ENCODE peak calls at places on chromosomes 7 and 10, in nine cellular contexts. K is heart right ventricle, I is fibroblast of the aortic adventitia, L is HL-60, N is AG04450, J is gastrocnemius medialis, H is brain microvascular endothelial cell, U is K562, E is choroid plexus epithelial cell. G is an unnamed sample.

GRCh38 chr7:16762177-16762576 is 8.6 kb downstream of the TSPAN13 start:
- DNase-seq in H (no peak), I (no peak), N (no peak), E (no peak), L (no peak), J (no peak), U (no peak), K (no peak), G (no peak)

GRCh38 chr10:110210663-110211454 is 3.5 kb downstream of the MXI1 start:
- DNase-seq in E (peak), J (peak), U (peak), K (peak), L (peak), I (peak), N (peak), H (peak), G (peak)

GRCh38 chr10:69179089-69179742 is 818 bp upstream of the SUPV3L1 start:
- DNase-seq in E (no peak), U (peak), N (no peak), H (no peak), L (peak), I (no peak), K (no peak), J (no peak), G (no peak)

GRCh38 chr7:23893942-23894890 is 184.2 kb downstream of the STK31 start:
- DNase-seq in U (no peak), K (no peak), L (no peak), N (no peak), H (peak), I (peak), J (no peak), E (peak), G (no peak)

GRCh38 chr10:123970207-123970926 is 78.8 kb upstream of the CPXM2 start:
- DNase-seq in J (no peak), U (no peak), N (no peak), L (no peak), I (no peak), E (no peak), K (no peak), H (no peak), G (no peak)

GRCh38 chr7:156020566-156020965 is 208.3 kb upstream of the SHH start:
- DNase-seq in H (no peak), E (no peak), L (no peak), J (no peak), U (no peak), K (no peak), N (no peak), I (no peak), G (no peak)

GRCh38 chr10:21285742-21286311 is 239.7 kb downstream of the SKIDA1 start:
- DNase-seq in U (no peak), J (no peak), H (peak), K (no peak), N (no peak), L (no peak), I (peak), E (no peak), G (no peak)

GRCh38 chr7:80826520-80827237 is 92.2 kb downstream of the SEMA3C start:
- DNase-seq in N (peak), U (no peak), K (no peak), L (no peak), J (no peak), H (peak), E (peak), I (peak), G (peak)

GRCh38 chr10:11245510-11245909 is 227.8 kb downstream of the CELF2 start:
- DNase-seq in L (no peak), J (no peak), K (no peak), U (peak), I (no peak), N (no peak), H (no peak), E (no peak), G (no peak)

GRCh38 chr10:11205026-11205772 is 187.5 kb downstream of the CELF2 start:
- DNase-seq in H (no peak), L (no peak), K (no peak), J (no peak), N (no peak), I (no peak), E (no peak), U (no peak), G (no peak)

GRCh38 chr10:59240581-59241183 is 64.2 kb downstream of the PHYHIPL start:
- DNase-seq in I (peak), K (peak), E (peak), H (peak), L (peak), N (peak), J (no peak), U (peak), G (peak)

GRCh38 chr10:72087392-72087968 is 871 bp downstream of the SPOCK2 start:
- DNase-seq in U (no peak), K (no peak), I (no peak), E (no peak), N (no peak), J (no peak), L (no peak), H (no peak), G (no peak)

GRCh38 chr10:128096486-128097199 is 29.6 kb downstream of the MKI67 start:
- DNase-seq in E (no peak), K (no peak), I (peak), H (no peak), J (no peak), N (no peak), L (no peak), U (no peak), G (no peak)

GRCh38 chr10:14329609-14330246 is 996 bp downstream of the FRMD4A start:
- DNase-seq in J (no peak), U (no peak), K (no peak), L (no peak), N (no peak), H (no peak), I (no peak), E (no peak), G (no peak)

GRCh38 chr10:130047336-130047735 is 63.3 kb downstream of the C10orf143 start:
- DNase-seq in J (no peak), I (no peak), H (no peak), U (no peak), K (no peak), E (no peak), L (no peak), N (no peak), G (no peak)

GRCh38 chr10:125344573-125345121 is 184.3 kb upstream of the CTBP2 start:
- DNase-seq in H (no peak), E (no peak), J (no peak), L (no peak), U (no peak), I (no peak), K (no peak), N (no peak), G (no peak)

GRCh38 chr7:27346531-27347260 is 104.1 kb downstream of the EVX1 start:
- DNase-seq in E (peak), K (peak), U (no peak), H (peak), L (no peak), N (peak), J (no peak), I (peak), G (no peak)

GRCh38 chr7:125599387-125599786 is 669.8 kb upstream of the POT1 start:
- DNase-seq in N (no peak), L (no peak), E (peak), H (peak), I (no peak), K (no peak), J (no peak), U (peak), G (no peak)

GRCh38 chr7:105806592-105807266 is 69.7 kb downstream of the ATXN7L1 start:
- DNase-seq in E (peak), I (peak), U (no peak), K (no peak), J (no peak), N (no peak), H (peak), L (peak), G (no peak)

GRCh38 chr7:12569673-12570072 is 847 bp upstream of the SCIN start:
- DNase-seq in E (no peak), L (no peak), N (no peak), I (no peak), J (no peak), K (no peak), H (no peak), U (no peak), G (no peak)

GRCh38 chr7:74134117-74134539 is 40.0 kb upstream of the EIF4H start:
- DNase-seq in I (peak), K (no peak), L (no peak), U (peak), H (no peak), J (no peak), E (no peak), N (no peak), G (no peak)

GRCh38 chr7:29806793-29807178 is 478 bp downstream of the WIPF3 start:
- DNase-seq in I (no peak), L (no peak), N (no peak), J (no peak), E (no peak), K (no peak), H (no peak), U (no peak), G (no peak)

GRCh38 chr10:128712661-128713060 is 586.4 kb upstream of the MKI67 start:
- DNase-seq in J (no peak), E (no peak), I (no peak), K (no peak), N (no peak), U (no peak), L (no peak), H (no peak), G (no peak)

GRCh38 chr10:104445359-104445758 is 91.7 kb downstream of the CFAP58 start:
- DNase-seq in J (no peak), L (no peak), U (no peak), I (peak), E (peak), K (no peak), N (peak), H (peak), G (peak)

GRCh38 chr10:63977329-63977923 is 456.2 kb downstream of the REEP3 start:
- DNase-seq in N (no peak), H (peak), I (peak), U (peak), J (no peak), K (peak), L (peak), E (peak), G (peak)

GRCh38 chr7:15685358-15686181 is 913 bp downstream of the MEOX2 start:
- DNase-seq in H (no peak), K (peak), N (peak), L (no peak), E (peak), U (no peak), I (peak), J (peak), G (peak)

GRCh38 chr7:151081170-151082101 is 827 bp upstream of the FASTK start:
- DNase-seq in E (peak), U (peak), H (no peak), J (no peak), I (no peak), N (no peak), L (no peak), K (no peak), G (no peak)

GRCh38 chr7:151507806-151508205 is 11.9 kb downstream of the RHEB start:
- DNase-seq in J (no peak), I (no peak), H (no peak), U (no peak), E (no peak), N (no peak), K (no peak), L (no peak), G (no peak)

GRCh38 chr7:10181996-10182395 is 791.7 kb upstream of the PHF14 start:
- DNase-seq in L (no peak), E (no peak), H (no peak), N (no peak), I (no peak), J (no peak), K (no peak), U (no peak), G (no peak)

GRCh38 chr7:40202851-40203250 is 68.0 kb downstream of the SUGCT start:
- DNase-seq in J (no peak), L (no peak), E (no peak), N (no peak), K (no peak), H (no peak), U (no peak), I (peak), G (no peak)

GRCh38 chr10:117413928-117414618 is 38.8 kb upstream of the PDZD8 start:
- DNase-seq in U (peak), I (peak), L (no peak), N (no peak), K (no peak), E (no peak), J (no peak), H (no peak), G (no peak)

GRCh38 chr10:100888957-100889356 is 23.8 kb upstream of the SLF2 start:
- DNase-seq in K (no peak), E (peak), U (no peak), I (no peak), N (no peak), L (no peak), J (no peak), H (no peak), G (no peak)

GRCh38 chr10:12432402-12433189 is 83.2 kb downstream of the CAMK1D start:
- DNase-seq in N (no peak), K (no peak), I (no peak), E (no peak), L (no peak), U (no peak), H (no peak), J (no peak), G (no peak)

GRCh38 chr10:109282510-109282909 is 640.8 kb downstream of the XPNPEP1 start:
- DNase-seq in H (no peak), J (no peak), I (peak), E (peak), L (no peak), N (peak), K (no peak), U (no peak), G (peak)

GRCh38 chr10:13765641-13766341 is 179.0 kb downstream of the PRPF18 start:
- DNase-seq in N (no peak), J (no peak), U (no peak), I (no peak), E (no peak), K (no peak), L (no peak), H (no peak), G (no peak)

GRCh38 chr7:27840314-27840713 is 100.4 kb downstream of the TAX1BP1 start:
- DNase-seq in L (no peak), I (no peak), H (no peak), N (no peak), U (no peak), J (no peak), E (no peak), K (no peak), G (no peak)

GRCh38 chr10:20858292-20859124 is 38.6 kb downstream of the NEBL start:
- DNase-seq in K (no peak), H (no peak), U (peak), I (peak), N (no peak), E (peak), J (no peak), L (no peak), G (peak)

GRCh38 chr7:99562832-99563231 is 4.4 kb downstream of the ZNF655 start:
- DNase-seq in N (peak), E (peak), J (peak), I (peak), U (peak), K (no peak), H (peak), L (no peak), G (peak)

GRCh38 chr7:135362871-135363270 is 129.2 kb downstream of the STRA8 start:
- DNase-seq in U (peak), J (no peak), N (no peak), K (no peak), H (no peak), L (no peak), I (no peak), E (no peak), G (no peak)

GRCh38 chr7:342681-343216 is 52.8 kb downstream of the FOXL3 start:
- DNase-seq in K (no peak), E (no peak), L (no peak), J (no peak), U (no peak), H (no peak), I (no peak), N (no peak), G (no peak)

DNA sequence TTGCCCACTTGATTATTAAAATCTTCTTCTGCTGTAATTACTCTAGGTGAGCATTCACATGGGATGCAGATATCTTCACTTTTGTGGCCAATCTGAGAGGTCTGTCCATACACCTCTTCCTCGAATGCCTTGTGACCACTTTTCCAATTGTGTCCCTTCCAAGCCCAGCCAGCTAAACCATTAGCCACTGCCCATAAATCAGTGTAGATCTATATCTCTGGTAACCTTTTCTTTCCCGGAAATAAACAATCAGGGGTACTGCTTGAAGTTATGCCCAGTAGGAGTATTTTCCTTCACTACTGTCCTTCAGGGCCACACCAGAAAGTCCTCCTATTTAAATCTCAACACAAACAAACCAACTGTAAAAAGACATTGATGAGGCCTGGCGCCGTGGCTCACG is 104.6 kb upstream of the KCNMA1 start:
- DNase-seq in I (no peak), L (no peak), H (no peak), E (no peak), N (no peak), J (no peak), U (no peak), K (no peak), G (no peak)
- TF ChIP-seq CTCF in I (no peak), L (no peak), H (no peak), E (no peak), N (no peak), J (no peak), U (no peak), K (no peak), G (no peak)

DNA sequence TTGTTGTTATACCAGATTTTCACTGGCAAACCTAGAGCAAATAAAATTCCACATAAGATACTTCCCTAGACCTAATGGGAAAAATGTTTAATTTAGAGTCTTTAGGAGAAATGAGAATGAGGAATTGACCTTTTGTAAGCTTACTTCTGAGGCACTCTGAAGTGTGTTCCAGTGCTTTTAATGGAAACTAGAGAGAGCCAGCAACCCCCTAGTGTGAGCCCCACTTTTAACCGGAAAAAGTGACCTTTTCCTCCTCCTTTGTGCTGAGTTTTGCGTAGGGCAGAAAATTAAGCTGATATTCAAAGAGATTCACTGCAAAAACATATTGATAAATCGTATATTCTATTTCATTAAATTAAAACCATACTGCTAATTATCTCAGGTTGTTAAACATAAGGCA is 5.2 kb downstream of the IKZF1 start:
- DNase-seq in K (no peak), L (no peak), E (no peak), H (no peak), I (no peak), U (no peak), J (no peak), N (no peak), G (no peak)
- H3K4me3 ChIP-seq in K (no peak), L (peak), E (no peak), H (no peak), I (no peak), U (peak), J (no peak), N (no peak), G (no peak)

GRCh38 chr10:89701238-89702120 is at the start of gene KIF20B:
- DNase-seq in N (peak), K (peak), L (peak), J (peak), U (peak), E (peak), H (peak), I (peak), G (peak)
- TF ChIP-seq CTCF in N (peak), K (peak), L (no peak), J (peak), U (peak), E (peak), H (peak), I (peak), G (peak)

GRCh38 chr7:45920543-45921380 is at the start of gene IGFBP3:
- DNase-seq in I (peak), J (no peak), N (no peak), E (peak), K (peak), U (no peak), L (no peak), H (no peak), G (peak)
- H3K4me3 ChIP-seq in I (peak), J (peak), N (peak), E (peak), K (peak), U (no peak), L (no peak), H (peak), G (peak)

GRCh38 chr10:112721080-112721698 is 228.9 kb upstream of the TCF7L2 start:
- DNase-seq in L (no peak), N (no peak), E (peak), U (peak), K (peak), J (no peak), H (peak), I (peak), G (no peak)
- TF ChIP-seq CTCF in L (peak), N (peak), E (peak), U (peak), K (peak), J (peak), H (peak), I (peak), G (peak)

DNA sequence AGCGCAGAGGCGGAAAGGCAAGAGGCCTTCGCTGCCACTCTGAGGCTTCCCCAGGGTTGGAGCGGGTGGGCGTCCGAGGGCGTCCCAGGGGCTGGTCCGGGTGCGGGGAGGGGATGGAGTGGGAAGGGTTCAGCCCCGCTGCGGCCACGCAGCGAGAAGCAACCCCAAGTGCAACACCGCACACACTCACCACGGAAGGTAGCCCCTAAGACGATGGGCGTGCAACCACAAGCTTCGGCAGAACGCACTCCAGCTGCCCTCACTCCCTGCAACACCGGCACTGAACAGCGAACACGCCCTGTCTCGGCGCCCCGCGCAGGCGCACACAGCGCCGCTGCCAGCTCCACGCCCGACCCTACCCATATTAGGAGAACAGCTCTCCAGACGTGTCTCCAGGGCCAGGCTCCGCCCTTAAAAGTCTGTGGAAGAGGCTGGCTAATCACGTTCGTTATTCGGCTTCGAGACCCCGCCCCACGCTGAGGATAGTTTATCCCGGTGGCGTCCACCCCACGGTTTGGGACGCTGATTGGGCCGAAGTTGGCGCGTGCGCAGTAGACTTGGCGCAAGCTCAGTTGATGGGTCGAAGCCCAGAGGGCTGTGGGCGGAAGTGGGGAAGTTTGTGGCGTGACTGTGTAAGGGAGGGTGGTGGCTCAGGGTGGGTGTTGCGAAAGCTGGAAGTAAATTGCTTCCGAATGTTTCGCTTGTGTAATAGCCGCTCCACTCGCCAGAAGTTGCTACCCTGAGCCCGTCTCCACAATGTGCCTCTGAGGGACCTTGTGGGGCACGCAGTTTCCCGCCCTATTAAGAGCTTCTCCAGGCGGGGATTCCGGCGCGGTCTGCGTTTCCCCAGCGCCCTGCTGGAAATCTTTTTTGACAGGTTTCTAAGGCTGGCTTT is at the start of gene RSU1:
- DNase-seq in J (peak), K (peak), U (peak), H (peak), N (peak), L (peak), I (peak), E (peak), G (peak)
- H3K4me3 ChIP-seq in J (peak), K (peak), U (peak), H (peak), N (peak), L (peak), I (peak), E (peak), G (peak)